ENCODE peak calls at places on chromosomes 7 and 10, in eight cellular contexts. Z is upper lobe of right lung, U is heart right ventricle, Q is heart left ventricle, R is cardiac muscle cell, P is natural killer cell, E is WTC11, M is body of pancreas. C is an unnamed sample.

GRCh38 chr10:33279276-33279675 is 55.2 kb downstream of the NRP1 start:
- DNase-seq in Z (no peak), U (no peak), Q (no peak), R (peak; percentile 66), P (no peak), E (no peak), M (no peak), C (no peak)

GRCh38 chr10:56622335-56622973 is 261.4 kb upstream of the ZWINT start:
- DNase-seq in Z (no peak), U (no peak), Q (no peak), R (no peak), P (no peak), E (no peak), M (no peak), C (no peak)

GRCh38 chr7:102191556-102192203 is 95.0 kb upstream of the SH2B2 start:
- DNase-seq in Z (no peak), U (no peak), Q (no peak), R (no peak), P (no peak), E (no peak), M (no peak), C (no peak)

GRCh38 chr7:134562136-134562535 is 13.2 kb downstream of the AKR1B15 start:
- DNase-seq in Z (no peak), U (no peak), Q (no peak), R (peak; percentile 67), P (no peak), E (no peak), M (no peak), C (no peak)

GRCh38 chr10:91908358-91909177 is 718 bp downstream of the FGFBP3 start:
- DNase-seq in Z (peak; percentile 90), U (peak; percentile 76), Q (peak; percentile 70), R (peak; percentile 74), P (peak; percentile 68), E (peak; percentile 85), M (peak; percentile 84), C (peak; percentile 63)

GRCh38 chr7:50599385-50599784 is 34.2 kb upstream of the DDC start:
- DNase-seq in Z (no peak), U (no peak), Q (no peak), R (no peak), P (no peak), E (no peak), M (no peak), C (no peak)

GRCh38 chr7:128833148-128833938 is 3.1 kb downstream of the FLNC start:
- DNase-seq in Z (no peak), U (peak; percentile 61), Q (peak; percentile 79), R (peak; percentile 90), P (no peak), E (no peak), M (no peak), C (no peak)

GRCh38 chr7:148501707-148502139 is 88.8 kb upstream of the C7orf33 start:
- DNase-seq in Z (no peak), U (no peak), Q (no peak), R (peak; percentile 39), P (no peak), E (peak; percentile 47), M (no peak), C (no peak)

GRCh38 chr7:13407911-13408310 is 581.6 kb downstream of the ETV1 start:
- DNase-seq in Z (no peak), U (no peak), Q (no peak), R (no peak), P (no peak), E (no peak), M (no peak), C (no peak)

GRCh38 chr10:97687785-97688781 is 1.0 kb upstream of the AVPI1 start:
- DNase-seq in Z (no peak), U (no peak), Q (no peak), R (peak; percentile 63), P (no peak), E (no peak), M (peak; percentile 27), C (no peak)

GRCh38 chr10:72847681-72848080 is 45.9 kb upstream of the OIT3 start:
- DNase-seq in Z (no peak), U (no peak), Q (no peak), R (no peak), P (no peak), E (no peak), M (no peak), C (peak; percentile 79)

GRCh38 chr7:95045236-95045923 is 138.0 kb downstream of the PPP1R9A start:
- DNase-seq in Z (no peak), U (no peak), Q (no peak), R (peak; percentile 41), P (no peak), E (peak; percentile 31), M (no peak), C (no peak)

GRCh38 chr7:110418651-110419270 is 672.2 kb upstream of the LRRN3 start:
- DNase-seq in Z (no peak), U (no peak), Q (no peak), R (no peak), P (no peak), E (no peak), M (no peak), C (no peak)

GRCh38 chr7:133480868-133481267 is 228.0 kb downstream of the EXOC4 start:
- DNase-seq in Z (no peak), U (no peak), Q (no peak), R (no peak), P (no peak), E (no peak), M (no peak), C (no peak)

GRCh38 chr10:91758303-91759146 is 39.7 kb upstream of the TNKS2 start:
- DNase-seq in Z (no peak), U (no peak), Q (no peak), R (peak; percentile 79), P (no peak), E (no peak), M (no peak), C (no peak)

GRCh38 chr7:139416405-139416804 is 56.7 kb downstream of the LUC7L2 start:
- DNase-seq in Z (no peak), U (no peak), Q (no peak), R (no peak), P (no peak), E (no peak), M (no peak), C (no peak)

GRCh38 chr10:125144693-125145623 is 15.4 kb downstream of the CTBP2 start:
- DNase-seq in Z (no peak), U (no peak), Q (no peak), R (peak; percentile 72), P (no peak), E (peak; percentile 59), M (peak; percentile 45), C (no peak)

GRCh38 chr7:14902589-14902963 is at the start of gene DGKB:
- DNase-seq in Z (no peak), U (peak; percentile 19), Q (peak; percentile 57), R (peak; percentile 54), P (no peak), E (peak; percentile 25), M (peak; percentile 13), C (no peak)

GRCh38 chr10:29668628-29669027 is 33.9 kb upstream of the SVIL start:
- DNase-seq in Z (no peak), U (no peak), Q (no peak), R (no peak), P (no peak), E (no peak), M (no peak), C (no peak)

GRCh38 chr10:124648738-124649137 is 95.4 kb downstream of the FAM53B start:
- DNase-seq in Z (no peak), U (peak; percentile 76), Q (peak; percentile 83), R (peak; percentile 90), P (peak; percentile 57), E (no peak), M (peak; percentile 59), C (peak; percentile 84)

GRCh38 chr10:48382982-48383381 is 76.5 kb downstream of the MAPK8 start:
- DNase-seq in Z (no peak), U (no peak), Q (no peak), R (no peak), P (no peak), E (no peak), M (no peak), C (no peak)

DNA sequence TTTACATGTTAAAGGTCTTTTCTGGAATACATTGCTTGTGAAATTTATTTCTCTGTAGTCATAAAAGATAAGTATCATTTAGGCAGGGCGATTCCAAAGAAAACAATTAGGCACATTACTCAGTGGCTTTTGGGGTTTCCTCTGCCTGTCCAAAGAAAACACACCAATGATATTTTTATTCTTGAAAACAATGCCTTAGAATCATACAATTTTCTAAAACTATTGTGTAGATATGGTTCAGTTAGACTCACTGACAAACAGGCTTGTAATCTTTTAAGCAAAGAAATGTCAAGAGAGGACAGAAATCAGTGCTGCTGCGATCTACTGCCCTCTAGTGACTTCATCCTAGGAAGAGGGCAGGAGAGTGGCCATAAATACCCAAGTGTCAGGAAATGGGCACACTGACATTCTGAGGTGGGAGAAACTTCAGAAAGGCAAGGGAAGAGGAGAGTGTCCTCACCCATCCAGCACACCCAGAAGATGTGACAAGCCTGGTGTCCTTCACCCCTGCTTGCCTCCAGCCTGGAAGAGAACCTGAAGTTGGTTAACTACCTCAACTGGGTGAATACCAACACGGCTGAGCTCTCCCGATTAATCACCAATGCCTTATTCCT is 120.5 kb downstream of the GALNT11 start:
- DNase-seq in Z (no peak), U (no peak), Q (no peak), R (peak; percentile 72), P (no peak), E (no peak), M (no peak), C (no peak)
- TF ChIP-seq CTCF in Z (peak; percentile 63), U (peak; percentile 44), Q (peak; percentile 70), R (peak; percentile 73), P (peak; percentile 36), E (no peak), M (peak; percentile 41), C (peak; percentile 51)

GRCh38 chr7:81641873-81642272 is 128.0 kb downstream of the HGF start:
- DNase-seq in Z (no peak), U (no peak), Q (no peak), R (no peak), P (no peak), E (no peak), M (no peak), C (no peak)

GRCh38 chr7:81638216-81638615 is 131.6 kb downstream of the HGF start:
- DNase-seq in Z (no peak), U (no peak), Q (no peak), R (peak; percentile 85), P (no peak), E (no peak), M (no peak), C (no peak)

GRCh38 chr7:81632418-81632817 is 137.4 kb downstream of the HGF start:
- DNase-seq in Z (no peak), U (no peak), Q (no peak), R (no peak), P (no peak), E (no peak), M (no peak), C (no peak)

GRCh38 chr7:81637527-81637926 is 132.3 kb downstream of the HGF start:
- DNase-seq in Z (no peak), U (no peak), Q (no peak), R (no peak), P (no peak), E (no peak), M (no peak), C (no peak)
- TF ChIP-seq CTCF in Z (no peak), U (no peak), Q (no peak), R (no peak), P (no peak), E (no peak), M (no peak), C (no peak)

GRCh38 chr10:6746782-6747181 is 166.7 kb upstream of the PRKCQ start:
- DNase-seq in Z (no peak), U (no peak), Q (no peak), R (no peak), P (no peak), E (no peak), M (no peak), C (no peak)
- TF ChIP-seq CTCF in Z (no peak), U (no peak), Q (no peak), R (no peak), P (no peak), E (no peak), M (no peak), C (no peak)

GRCh38 chr7:27182285-27182827 is 2.7 kb downstream of the HOXA11 start:
- DNase-seq in Z (no peak), U (no peak), Q (no peak), R (no peak), P (no peak), E (no peak), M (peak; percentile 2), C (no peak)
- TF ChIP-seq CTCF in Z (no peak), U (no peak), Q (no peak), R (no peak), P (no peak), E (no peak), M (no peak), C (no peak)